ENCODE peak calls at places on chromosomes 12 and 14, in six cellular contexts. K is HFF-Myc, I is colonic mucosa, D is adrenal gland, P is astrocyte of the cerebellum, F is IMR-90. C is an unnamed sample.
A peak's percentile ranks its signal among the peaks of the same experiment; 100 is the strongest.

GRCh38 chr14:89702151-89702936 is 252.2 kb downstream of the EFCAB11 start:
- DNase-seq in K (peak; percentile 90), I (peak; percentile 43), D (no peak), F (peak; percentile 67), P (peak; percentile 12), C (peak; percentile 49)

GRCh38 chr12:128698573-128698972 is 125.2 kb downstream of the SLC15A4 start:
- DNase-seq in K (no peak), P (no peak), F (no peak), D (no peak), I (no peak), C (no peak)

GRCh38 chr12:57268264-57268663 is 17.3 kb upstream of the STAC3 start:
- DNase-seq in I (no peak), D (no peak), F (peak; percentile 76), K (no peak), P (no peak), C (no peak)

GRCh38 chr12:52739963-52740362 is 36.6 kb upstream of the KRT77 start:
- DNase-seq in I (no peak), K (no peak), P (no peak), D (no peak), F (no peak), C (no peak)

GRCh38 chr12:19482551-19483109 is 43.3 kb downstream of the AEBP2 start:
- DNase-seq in F (no peak), D (peak; percentile 51), P (no peak), K (no peak), I (no peak), C (no peak)

GRCh38 chr12:111557271-111558106 is 41.6 kb downstream of the ATXN2 start:
- DNase-seq in P (no peak), K (no peak), I (no peak), D (no peak), F (peak; percentile 16), C (no peak)

GRCh38 chr12:131121705-131122405 is 168.1 kb downstream of the ADGRD1 start:
- DNase-seq in D (no peak), P (no peak), K (no peak), F (no peak), I (no peak), C (no peak)

GRCh38 chr14:71582705-71583104 is 349.5 kb upstream of the RGS6 start:
- DNase-seq in K (no peak), P (peak; percentile 19), I (no peak), D (no peak), F (peak; percentile 86), C (no peak)

GRCh38 chr12:71967176-71967575 is 28.5 kb downstream of the TPH2 start:
- DNase-seq in I (no peak), P (no peak), K (no peak), D (no peak), F (peak; percentile 37), C (no peak)

GRCh38 chr12:48110691-48111315 is 4.9 kb upstream of the SENP1 start:
- DNase-seq in F (no peak), K (no peak), I (no peak), P (no peak), D (no peak), C (no peak)

GRCh38 chr14:95649230-95649629 is 37.0 kb upstream of the TCL1B start:
- DNase-seq in D (no peak), I (no peak), P (no peak), K (no peak), F (no peak), C (no peak)

GRCh38 chr14:34628681-34629135 is 1.2 kb downstream of the SNX6 start:
- DNase-seq in F (peak; percentile 18), P (no peak), D (peak; percentile 34), K (no peak), I (peak; percentile 70), C (no peak)

GRCh38 chr14:61514927-61515326 is 180.4 kb upstream of the HIF1A start:
- DNase-seq in K (no peak), D (no peak), F (no peak), P (no peak), I (no peak), C (no peak)
- TF ChIP-seq CTCF in K (no peak), D (no peak), F (no peak), P (no peak), I (no peak), C (no peak)

DNA sequence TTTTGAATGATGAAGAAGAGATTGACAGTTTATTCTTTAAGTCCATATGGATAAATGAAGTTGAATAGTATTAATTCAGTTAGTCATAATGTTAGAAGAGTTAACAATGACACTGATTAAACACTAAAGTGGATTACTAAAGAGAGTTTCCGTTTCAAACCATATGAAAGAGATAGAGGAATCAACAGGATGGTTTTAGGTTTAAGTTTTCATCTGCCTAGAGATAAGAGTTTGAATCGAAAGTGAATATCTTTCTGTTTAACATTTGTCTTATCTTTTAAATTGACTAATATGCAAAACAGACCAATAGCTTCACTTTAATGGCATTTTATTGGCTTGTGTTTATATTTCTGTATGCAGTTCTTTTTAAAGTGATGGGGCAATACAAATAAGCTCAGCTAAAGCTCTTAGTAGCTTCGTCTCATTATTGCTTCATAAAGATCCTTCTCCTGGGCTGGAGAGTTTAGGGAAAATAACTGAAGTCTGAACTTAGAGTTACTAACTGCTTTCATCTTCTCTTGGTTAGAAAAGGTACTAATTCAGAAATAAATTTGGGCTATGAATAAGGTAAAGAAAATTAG is 66.0 kb downstream of the MIPOL1 start:
- DNase-seq in I (no peak), F (peak; percentile 41), K (no peak), P (no peak), D (no peak), C (no peak)
- TF ChIP-seq CTCF in I (no peak), F (no peak), K (no peak), P (no peak), D (no peak), C (no peak)

DNA sequence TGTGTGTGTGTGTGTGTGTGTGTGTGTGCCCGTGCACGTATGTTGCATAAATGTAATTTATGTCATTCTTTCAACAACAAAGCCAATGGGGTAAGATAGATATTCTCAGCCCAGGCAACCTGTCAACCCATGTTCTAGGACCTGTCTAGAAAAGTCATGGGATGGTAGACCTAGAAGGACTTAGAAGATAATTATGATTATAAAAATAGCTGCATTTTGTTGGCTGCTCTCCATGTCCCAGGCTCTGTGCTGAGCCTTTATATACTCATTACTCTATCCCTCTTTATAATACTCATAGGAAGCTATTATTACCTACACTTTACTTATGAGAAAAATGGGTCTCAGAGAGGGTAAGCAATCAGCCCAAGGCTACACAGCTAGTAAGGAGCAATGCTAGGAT is 101.5 kb downstream of the NT5DC3 start:
- DNase-seq in D (no peak), F (no peak), I (no peak), P (no peak), K (no peak), C (no peak)
- TF ChIP-seq CTCF in D (no peak), F (no peak), I (no peak), P (no peak), K (no peak), C (no peak)

GRCh38 chr14:105281354-105282097 is 19.3 kb downstream of the BRF1 start:
- DNase-seq in F (peak; percentile 83), I (no peak), D (peak; percentile 49), K (peak; percentile 41), P (peak; percentile 60), C (no peak)
- TF ChIP-seq CTCF in F (peak; percentile 86), I (peak; percentile 42), D (peak; percentile 71), K (peak; percentile 77), P (peak; percentile 84), C (peak; percentile 69)

GRCh38 chr14:91793704-91794103 is 61.8 kb upstream of the CATSPERB start:
- DNase-seq in F (no peak), D (no peak), I (no peak), K (no peak), P (no peak), C (no peak)
- TF ChIP-seq CTCF in F (no peak), D (no peak), I (no peak), K (no peak), P (no peak), C (no peak)

GRCh38 chr14:75672588-75673192 is 11.6 kb downstream of the TTLL5 start:
- DNase-seq in P (no peak), K (no peak), F (no peak), D (no peak), I (no peak), C (no peak)

GRCh38 chr14:75673345-75673744 is 12.3 kb downstream of the TTLL5 start:
- DNase-seq in F (no peak), P (no peak), K (no peak), I (no peak), D (no peak), C (no peak)

DNA sequence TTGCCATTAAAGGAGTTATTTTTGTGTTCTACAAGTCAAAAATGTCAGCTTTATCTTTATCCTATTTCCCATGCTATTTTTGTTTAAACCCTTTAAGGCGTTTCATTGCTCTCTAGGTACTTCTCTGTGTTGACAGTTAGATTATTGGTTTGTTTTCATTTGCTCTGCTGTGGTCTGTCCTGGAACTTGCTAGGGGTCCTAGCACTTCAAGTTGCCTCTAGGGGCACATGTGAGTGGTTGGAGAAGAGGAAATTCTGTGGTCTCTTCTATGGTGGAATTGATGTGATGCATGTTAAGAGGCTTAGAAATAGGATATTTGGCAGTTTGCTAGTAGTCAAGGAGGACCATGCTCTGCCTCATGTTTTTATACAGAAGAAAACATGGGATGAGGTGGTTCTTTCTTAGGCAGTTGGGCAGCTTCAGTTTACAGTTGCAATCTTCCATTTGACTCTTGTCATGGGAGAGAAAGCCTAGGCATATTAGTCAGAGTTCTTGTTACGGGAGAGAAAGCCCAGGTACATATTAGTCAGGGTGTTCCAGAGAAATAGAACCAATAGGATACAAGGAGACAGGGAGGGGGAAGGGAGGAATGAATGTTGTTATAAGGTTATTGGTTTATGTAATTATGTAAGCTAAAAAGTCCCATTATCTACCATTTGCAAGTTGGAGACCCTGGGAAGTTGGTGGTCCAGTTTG is 14.4 kb downstream of the TTLL5 start:
- DNase-seq in D (no peak), I (no peak), P (peak; percentile 22), K (no peak), F (no peak), C (no peak)
- TF ChIP-seq CTCF in D (no peak), I (no peak), P (peak; percentile 52), K (no peak), F (no peak), C (no peak)

C was measured in AG09319.